ENCODE peak calls at places on chromosomes 3 and 15, in eight cellular contexts. S is RCC 7860; U is cardiac muscle cell; R is effector memory CD4-positive, alpha-beta T cell; V is amniotic epithelial cell; W is HuH-7; J is bronchial epithelial cell; L is activated CD8-positive, alpha-beta memory T cell treated with anti-CD3 and anti-CD28 coated beads for 1 hour. B is an unnamed sample.

GRCh38 chr15:89783861-89784685 is 7.9 kb downstream of the MESP2 start:
- DNase-seq in V (no peak), S (no peak), L (no peak), W (no peak), R (no peak), U (no peak), J (no peak), B (no peak)

GRCh38 chr3:160133757-160134156 is 91.5 kb upstream of the C3orf80 start:
- DNase-seq in W (no peak), L (no peak), S (peak; percentile 82), U (peak; percentile 27), J (peak; percentile 55), V (peak; percentile 29), R (no peak), B (peak; percentile 88)

GRCh38 chr3:55903680-55904079 is 416.6 kb upstream of the WNT5A start:
- DNase-seq in J (no peak), W (no peak), L (no peak), V (no peak), U (peak; percentile 88), S (no peak), R (no peak), B (no peak)

GRCh38 chr15:41323611-41324010 is 8.8 kb downstream of the OIP5 start:
- DNase-seq in J (no peak), W (no peak), U (no peak), V (no peak), L (no peak), R (no peak), S (no peak), B (no peak)

GRCh38 chr3:65030847-65031463 is 343.2 kb upstream of the ADAMTS9 start:
- DNase-seq in R (no peak), V (peak; percentile 98), U (no peak), S (peak; percentile 97), L (no peak), W (no peak), J (peak; percentile 59), B (peak; percentile 91)

GRCh38 chr15:29040367-29040745 is 154.6 kb downstream of the APBA2 start:
- DNase-seq in J (no peak), L (no peak), V (peak; percentile 82), R (no peak), U (no peak), W (no peak), S (no peak), B (no peak)

GRCh38 chr3:129230311-129231019 is 18.9 kb upstream of the COPG1 start:
- DNase-seq in W (no peak), J (peak; percentile 96), U (no peak), V (peak; percentile 90), L (no peak), R (no peak), S (peak; percentile 89), B (peak; percentile 77)

GRCh38 chr15:44194397-44195150 is 497 bp downstream of the FRMD5 start:
- DNase-seq in L (no peak), R (peak; percentile 13), S (peak; percentile 84), J (peak; percentile 75), W (no peak), U (peak; percentile 34), V (peak; percentile 93), B (peak; percentile 72)

GRCh38 chr15:42066764-42067415 is 27.5 kb downstream of the PLA2G4D start:
- DNase-seq in U (no peak), W (no peak), R (no peak), J (no peak), S (no peak), L (no peak), V (no peak), B (no peak)

GRCh38 chr3:152272771-152273242 is 4.1 kb downstream of the MBNL1 start:
- DNase-seq in U (no peak), W (no peak), R (no peak), V (peak; percentile 83), J (peak; percentile 70), L (no peak), S (no peak), B (no peak)

GRCh38 chr15:60421544-60421943 is 23.8 kb upstream of the ANXA2 start:
- DNase-seq in S (peak; percentile 58), V (peak; percentile 73), U (no peak), J (peak; percentile 78), W (no peak), L (no peak), R (no peak), B (peak; percentile 62)

GRCh38 chr15:68666812-68667450 is 88.1 kb downstream of the CORO2B start:
- DNase-seq in R (no peak), J (no peak), V (no peak), W (no peak), U (no peak), S (no peak), L (no peak), B (no peak)

GRCh38 chr3:42376397-42376798 is 34.0 kb downstream of the LYZL4 start:
- DNase-seq in U (no peak), W (no peak), L (no peak), J (peak; percentile 89), S (peak; percentile 8), R (no peak), V (peak; percentile 25), B (peak; percentile 69)

GRCh38 chr3:111617406-111617805 is 22.3 kb upstream of the ZBED2 start:
- DNase-seq in U (no peak), S (no peak), J (no peak), R (no peak), V (no peak), L (no peak), W (no peak), B (no peak)

GRCh38 chr3:122092460-122093165 is 37.5 kb downstream of the CD86 start:
- DNase-seq in R (no peak), W (peak; percentile 32), U (no peak), J (peak; percentile 75), L (no peak), S (peak; percentile 33), V (peak; percentile 55), B (peak; percentile 51)

GRCh38 chr3:83902842-83903241 is 1055.9 kb upstream of the CADM2 start:
- DNase-seq in V (no peak), R (no peak), J (no peak), L (no peak), S (no peak), U (no peak), W (no peak), B (no peak)

GRCh38 chr3:143287403-143287802 is 167.8 kb downstream of the CHST2 start:
- DNase-seq in W (no peak), J (peak; percentile 31), R (no peak), U (no peak), S (no peak), L (no peak), V (no peak), B (peak; percentile 75)

GRCh38 chr15:70670680-70671079 is 92.7 kb downstream of the UACA start:
- DNase-seq in W (no peak), J (no peak), V (peak; percentile 15), R (no peak), L (no peak), U (no peak), S (no peak), B (no peak)

GRCh38 chr3:21055015-21055414 is 696.0 kb downstream of the ZNF385D start:
- DNase-seq in U (no peak), J (no peak), R (no peak), V (no peak), W (no peak), L (no peak), S (no peak), B (no peak)

GRCh38 chr3:10733297-10733696 is 82.7 kb upstream of the SLC6A11 start:
- DNase-seq in W (no peak), U (no peak), L (no peak), S (no peak), R (no peak), V (no peak), J (no peak), B (no peak)

GRCh38 chr3:150300847-150301517 is 107.1 kb upstream of the TSC22D2 start:
- DNase-seq in S (peak; percentile 58), J (peak; percentile 74), R (no peak), W (no peak), V (no peak), L (no peak), U (no peak), B (peak; percentile 67)